ENCODE peak calls at places on chromosomes 6 and 20, in seven cellular contexts. Y is stimulated activated CD8-positive, alpha-beta memory T cell treated with anti-CD3 and anti-CD28 coated beads, Interleukin-7, amount 100 ng/mL, for 1 hour; X is HT1080; C is SJSA1; B is SW480; V is K562; Q is skeletal muscle cell. M is an unnamed sample.
A peak's percentile ranks its signal among the peaks of the same experiment; 100 is the strongest.

GRCh38 chr6:132749111-132749510 is 8.6 kb downstream of the VNN2 start:
- DNase-seq in V (no peak), B (peak; percentile 3), Y (no peak), Q (peak; percentile 39), X (peak; percentile 15), C (no peak), M (no peak)

GRCh38 chr20:58852559-58853271 is at the start of gene GNAS:
- DNase-seq in C (no peak), Y (no peak), Q (peak; percentile 14), X (no peak), B (no peak), V (peak; percentile 35), M (no peak)

GRCh38 chr6:14294270-14294951 is 176.8 kb downstream of the CD83 start:
- DNase-seq in Y (no peak), B (no peak), C (no peak), V (no peak), Q (no peak), X (no peak), M (no peak)

GRCh38 chr6:21887301-21888185 is 294.0 kb downstream of the SOX4 start:
- DNase-seq in V (no peak), C (peak; percentile 22), X (no peak), Q (no peak), Y (no peak), B (no peak), M (no peak)

GRCh38 chr6:36682328-36683144 is 4.0 kb downstream of the CDKN1A start:
- DNase-seq in B (peak; percentile 73), Q (no peak), V (peak; percentile 40), Y (no peak), C (no peak), X (peak; percentile 54), M (no peak)

GRCh38 chr6:21442874-21443273 is 150.7 kb upstream of the SOX4 start:
- DNase-seq in X (no peak), C (no peak), Y (no peak), B (no peak), V (no peak), Q (no peak), M (no peak)

GRCh38 chr6:89145461-89145961 is 344 bp upstream of the PM20D2 start:
- DNase-seq in V (no peak), C (no peak), X (no peak), Q (no peak), B (peak; percentile 55), Y (no peak), M (no peak)

GRCh38 chr6:69961251-69961650 is 94.9 kb downstream of the COL19A1 start:
- DNase-seq in Q (peak; percentile 78), C (no peak), B (no peak), Y (no peak), V (no peak), X (no peak), M (no peak)

GRCh38 chr6:38498085-38498484 is 141.6 kb downstream of the BTBD9 start:
- DNase-seq in Q (no peak), C (no peak), Y (no peak), X (peak; percentile 10), V (no peak), B (no peak), M (no peak)

GRCh38 chr6:112939543-112939942 is 592.4 kb downstream of the RFPL4B start:
- DNase-seq in B (no peak), Q (no peak), Y (no peak), X (no peak), V (no peak), C (no peak), M (no peak)

GRCh38 chr20:61399433-61399832 is 147.4 kb downstream of the CDH4 start:
- DNase-seq in C (no peak), B (no peak), V (no peak), X (no peak), Q (no peak), Y (no peak), M (no peak)

GRCh38 chr6:148761532-148761951 is 14.7 kb downstream of the UST start:
- DNase-seq in Y (no peak), Q (no peak), C (no peak), X (no peak), B (no peak), V (no peak), M (no peak)

GRCh38 chr6:14339711-14340590 is 222.4 kb downstream of the CD83 start:
- DNase-seq in Q (no peak), Y (no peak), V (no peak), B (no peak), X (no peak), C (no peak), M (no peak)

GRCh38 chr6:73774311-73774766 is 78.3 kb downstream of the CD109 start:
- DNase-seq in Y (no peak), X (peak; percentile 94), B (no peak), C (peak; percentile 70), Q (peak; percentile 99), V (no peak), M (peak; percentile 76)

GRCh38 chr20:10779911-10780310 is 106.1 kb upstream of the JAG1 start:
- DNase-seq in V (no peak), X (no peak), C (no peak), B (no peak), Q (no peak), Y (no peak), M (no peak)

GRCh38 chr6:41272591-41273175 is 13.8 kb downstream of the TREM1 start:
- DNase-seq in X (no peak), C (no peak), Y (no peak), V (no peak), Q (no peak), B (no peak), M (no peak)

GRCh38 chr6:149060300-149060984 is 257.1 kb upstream of the TAB2 start:
- DNase-seq in B (peak; percentile 9), Q (no peak), X (no peak), C (no peak), Y (peak; percentile 23), V (peak; percentile 16), M (no peak)

GRCh38 chr6:13288969-13289391 is 39.4 kb downstream of the TBC1D7 start:
- DNase-seq in B (no peak), Q (no peak), C (no peak), V (no peak), X (no peak), Y (no peak), M (no peak)

GRCh38 chr6:154528286-154528915 is 17.9 kb upstream of the CNKSR3 start:
- DNase-seq in B (no peak), C (no peak), Y (no peak), V (no peak), Q (no peak), X (no peak), M (no peak)

GRCh38 chr20:15740046-15740775 is 833.0 kb downstream of the KIF16B start:
- DNase-seq in C (no peak), Y (no peak), X (no peak), B (no peak), V (no peak), Q (no peak), M (no peak)

GRCh38 chr20:62350098-62350628 is 16.9 kb downstream of the LAMA5 start:
- DNase-seq in Y (no peak), C (no peak), B (peak; percentile 98), Q (no peak), V (no peak), X (peak; percentile 60), M (no peak)

GRCh38 chr6:343960-344815 is 47.4 kb upstream of the IRF4 start:
- DNase-seq in V (no peak), B (no peak), Y (no peak), X (no peak), C (no peak), Q (no peak), M (no peak)

GRCh38 chr20:3616250-3616649 is 46.9 kb downstream of the GFRA4 start:
- DNase-seq in Q (no peak), V (no peak), X (peak; percentile 72), Y (no peak), C (no peak), B (peak; percentile 25), M (no peak)

GRCh38 chr6:125789576-125790402 is 971 bp upstream of the NCOA7 start:
- DNase-seq in B (peak; percentile 61), Q (no peak), X (no peak), Y (no peak), C (no peak), V (peak; percentile 91), M (no peak)

GRCh38 chr6:41734666-41735426 is 562 bp downstream of the TFEB start:
- DNase-seq in Y (peak; percentile 29), C (peak; percentile 49), Q (no peak), X (peak; percentile 62), V (peak; percentile 77), B (peak; percentile 66), M (no peak)

GRCh38 chr20:16412896-16413295 is 160.4 kb downstream of the KIF16B start:
- DNase-seq in X (no peak), C (no peak), Q (no peak), V (no peak), B (no peak), Y (no peak), M (no peak)

GRCh38 chr6:82841309-82841708 is 224.3 kb downstream of the UBE3D start:
- DNase-seq in X (no peak), C (no peak), V (no peak), Y (no peak), B (no peak), Q (no peak), M (no peak)

GRCh38 chr6:82441047-82441770 is 77.6 kb downstream of the TPBG start:
- DNase-seq in Q (no peak), X (no peak), B (no peak), Y (no peak), V (no peak), C (no peak), M (no peak)

GRCh38 chr6:129501401-129502051 is 208.5 kb downstream of the ARHGAP18 start:
- DNase-seq in B (peak; percentile 82), C (peak; percentile 83), Q (peak; percentile 99), X (peak; percentile 94), Y (no peak), V (peak; percentile 88), M (peak; percentile 99)

GRCh38 chr6:81366970-81367369 is 385.5 kb downstream of the TENT5A start:
- DNase-seq in B (no peak), C (no peak), Y (no peak), V (no peak), Q (no peak), X (no peak), M (no peak)

GRCh38 chr20:1308702-1309095 is 20.2 kb downstream of the SDCBP2 start:
- DNase-seq in X (no peak), Y (no peak), B (no peak), V (no peak), Q (no peak), C (no peak), M (no peak)

GRCh38 chr6:42199106-42199981 is 4.6 kb upstream of the GUCA1B start:
- DNase-seq in C (no peak), V (peak; percentile 100), Q (no peak), Y (no peak), X (peak; percentile 70), B (no peak), M (no peak)

GRCh38 chr6:112571886-112572285 is 224.8 kb downstream of the RFPL4B start:
- DNase-seq in B (no peak), X (no peak), Q (no peak), Y (no peak), C (no peak), V (no peak), M (no peak)

GRCh38 chr20:4217349-4217761 is 202.0 kb upstream of the RNF24 start:
- DNase-seq in B (peak; percentile 87), Y (no peak), X (no peak), Q (no peak), C (no peak), V (no peak), M (no peak)

GRCh38 chr6:14796974-14797762 is 448.7 kb upstream of the JARID2 start:
- DNase-seq in V (peak; percentile 39), C (no peak), Y (no peak), X (no peak), Q (peak; percentile 56), B (peak; percentile 48), M (no peak)

GRCh38 chr20:42923348-42923918 is 266.3 kb downstream of the PTPRT start:
- DNase-seq in B (no peak), C (no peak), X (no peak), Q (no peak), Y (no peak), V (no peak), M (no peak)